ENCODE peak calls at places on chromosomes 13 and 19, in six cellular contexts. One of them, this sample, is unnamed. For H3K9me2, the result is how much of the 10 kb centered on the place peaks cover.

GRCh38 chr13:111371211-111371610 is 50.8 kb downstream of the TEX29 start:
- DNase-seq in HCT116: no peak
- DNase-seq in GM23338: no peak
- DNase-seq in hepatocyte: peak
- DNase-seq in PC-3: no peak
- DNase-seq in MM.1S: no peak
- DNase-seq in this sample: no peak

GRCh38 chr13:114148521-114148855 is 16.1 kb upstream of the RASA3 start:
- DNase-seq in HCT116: no peak
- DNase-seq in GM23338: no peak
- DNase-seq in hepatocyte: no peak
- DNase-seq in PC-3: no peak
- DNase-seq in MM.1S: peak
- DNase-seq in this sample: no peak

GRCh38 chr13:93758575-93758974 is 532.0 kb downstream of the GPC6 start:
- DNase-seq in HCT116: no peak
- DNase-seq in GM23338: no peak
- DNase-seq in hepatocyte: no peak
- DNase-seq in PC-3: peak
- DNase-seq in MM.1S: no peak
- DNase-seq in this sample: no peak

GRCh38 chr13:33003458-33004019 is 12.7 kb upstream of the KL start:
- DNase-seq in HCT116: no peak
- DNase-seq in GM23338: no peak
- DNase-seq in hepatocyte: no peak
- DNase-seq in PC-3: no peak
- DNase-seq in MM.1S: no peak
- DNase-seq in this sample: no peak

GRCh38 chr13:49830721-49831120 is 38.2 kb upstream of the KPNA3 start:
- DNase-seq in HCT116: no peak
- DNase-seq in GM23338: no peak
- DNase-seq in hepatocyte: no peak
- DNase-seq in PC-3: no peak
- DNase-seq in MM.1S: no peak
- DNase-seq in this sample: no peak

GRCh38 chr19:32483574-32483973 is 78.0 kb downstream of the DPY19L3 start:
- DNase-seq in HCT116: no peak
- DNase-seq in GM23338: no peak
- DNase-seq in hepatocyte: no peak
- DNase-seq in PC-3: no peak
- DNase-seq in MM.1S: no peak
- DNase-seq in this sample: no peak

GRCh38 chr13:107275945-107276614 is 708.1 kb upstream of the ARGLU1 start:
- DNase-seq in HCT116: no peak
- DNase-seq in GM23338: no peak
- DNase-seq in hepatocyte: no peak
- DNase-seq in PC-3: no peak
- DNase-seq in MM.1S: no peak
- DNase-seq in this sample: no peak

GRCh38 chr19:15421726-15422260 is 3.0 kb upstream of the AKAP8L start:
- DNase-seq in HCT116: no peak
- DNase-seq in GM23338: no peak
- DNase-seq in hepatocyte: no peak
- DNase-seq in PC-3: no peak
- DNase-seq in MM.1S: no peak
- DNase-seq in this sample: no peak

GRCh38 chr19:33802001-33802400 is 5.3 kb downstream of the KCTD15 start:
- DNase-seq in HCT116: no peak
- DNase-seq in GM23338: no peak
- DNase-seq in hepatocyte: no peak
- DNase-seq in PC-3: no peak
- DNase-seq in MM.1S: no peak
- DNase-seq in this sample: no peak

GRCh38 chr19:55640577-55641375 is at the start of gene ZNF580:
- DNase-seq in HCT116: no peak
- DNase-seq in GM23338: peak
- DNase-seq in hepatocyte: peak
- DNase-seq in PC-3: peak
- DNase-seq in MM.1S: peak
- DNase-seq in this sample: peak

GRCh38 chr19:17766543-17767131 is 15.4 kb downstream of the FCHO1 start:
- DNase-seq in HCT116: peak
- DNase-seq in GM23338: peak
- DNase-seq in hepatocyte: peak
- DNase-seq in PC-3: peak
- DNase-seq in MM.1S: no peak
- DNase-seq in this sample: peak

GRCh38 chr19:623974-624373 is 9.4 kb downstream of the POLRMT start:
- DNase-seq in HCT116: no peak
- DNase-seq in GM23338: no peak
- DNase-seq in hepatocyte: no peak
- DNase-seq in PC-3: no peak
- DNase-seq in MM.1S: no peak
- DNase-seq in this sample: no peak

DNA sequence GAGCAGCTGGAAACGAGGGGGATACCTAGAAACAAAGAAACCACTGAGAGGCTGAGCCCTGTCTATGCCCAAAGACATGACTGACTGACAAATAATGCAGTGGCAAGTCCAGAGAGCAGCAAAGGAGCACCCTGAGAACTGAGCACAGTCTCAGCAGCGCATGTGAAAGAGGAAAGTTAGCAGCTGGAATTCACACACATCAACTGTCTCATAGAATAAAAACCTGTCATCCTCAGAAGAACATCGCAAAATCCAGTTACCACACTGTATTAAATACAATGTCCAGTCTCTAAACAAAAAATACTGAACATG is 24.1 kb upstream of the DLEU7 start:
- DNase-seq in HCT116: no peak
- DNase-seq in GM23338: no peak
- DNase-seq in hepatocyte: no peak
- DNase-seq in PC-3: no peak
- DNase-seq in MM.1S: no peak
- DNase-seq in this sample: no peak
- H3K9me2 ChIP-seq in HCT116: under half
- H3K9me2 ChIP-seq in GM23338: under half
- H3K9me2 ChIP-seq in hepatocyte: under half
- H3K9me2 ChIP-seq in PC-3: under half
- H3K9me2 ChIP-seq in MM.1S: under half
- H3K9me2 ChIP-seq in this sample: under half

GRCh38 chr19:23528376-23528775 is 133.1 kb upstream of the ZNF91 start:
- DNase-seq in HCT116: no peak
- DNase-seq in GM23338: no peak
- DNase-seq in hepatocyte: no peak
- DNase-seq in PC-3: peak
- DNase-seq in MM.1S: no peak
- DNase-seq in this sample: no peak

GRCh38 chr19:23526302-23526701 is 131.0 kb upstream of the ZNF91 start:
- DNase-seq in HCT116: no peak
- DNase-seq in GM23338: no peak
- DNase-seq in hepatocyte: no peak
- DNase-seq in PC-3: peak
- DNase-seq in MM.1S: no peak
- DNase-seq in this sample: no peak

GRCh38 chr19:23531231-23531790 is 136.0 kb upstream of the ZNF91 start:
- DNase-seq in HCT116: no peak
- DNase-seq in GM23338: no peak
- DNase-seq in hepatocyte: no peak
- DNase-seq in PC-3: no peak
- DNase-seq in MM.1S: no peak
- DNase-seq in this sample: peak

GRCh38 chr19:23527797-23528196 is 132.5 kb upstream of the ZNF91 start:
- DNase-seq in HCT116: no peak
- DNase-seq in GM23338: peak
- DNase-seq in hepatocyte: no peak
- DNase-seq in PC-3: no peak
- DNase-seq in MM.1S: peak
- DNase-seq in this sample: peak

GRCh38 chr19:23531976-23532375 is 136.7 kb upstream of the ZNF91 start:
- DNase-seq in HCT116: no peak
- DNase-seq in GM23338: no peak
- DNase-seq in hepatocyte: no peak
- DNase-seq in PC-3: no peak
- DNase-seq in MM.1S: no peak
- DNase-seq in this sample: no peak
- TF ChIP-seq EZH2 in HCT116: no peak
- TF ChIP-seq EZH2 in GM23338: no peak
- TF ChIP-seq EZH2 in hepatocyte: no peak
- TF ChIP-seq EZH2 in PC-3: no peak
- TF ChIP-seq EZH2 in MM.1S: no peak
- TF ChIP-seq EZH2 in this sample: no peak

GRCh38 chr13:96000069-96000468 is 53.1 kb downstream of the UGGT2 start:
- DNase-seq in HCT116: no peak
- DNase-seq in GM23338: peak
- DNase-seq in hepatocyte: no peak
- DNase-seq in PC-3: no peak
- DNase-seq in MM.1S: no peak
- DNase-seq in this sample: no peak

GRCh38 chr13:96003304-96003703 is 49.9 kb downstream of the UGGT2 start:
- DNase-seq in HCT116: peak
- DNase-seq in GM23338: peak
- DNase-seq in hepatocyte: peak
- DNase-seq in PC-3: peak
- DNase-seq in MM.1S: no peak
- DNase-seq in this sample: peak
- TF ChIP-seq CTCF in HCT116: peak
- TF ChIP-seq CTCF in GM23338: peak
- TF ChIP-seq CTCF in hepatocyte: peak
- TF ChIP-seq CTCF in PC-3: peak
- TF ChIP-seq CTCF in MM.1S: peak
- TF ChIP-seq CTCF in this sample: peak

GRCh38 chr13:75384881-75385707 is 96.9 kb downstream of the TBC1D4 start:
- DNase-seq in HCT116: no peak
- DNase-seq in GM23338: no peak
- DNase-seq in hepatocyte: no peak
- DNase-seq in PC-3: no peak
- DNase-seq in MM.1S: no peak
- DNase-seq in this sample: no peak

GRCh38 chr13:75383064-75383715 is 98.8 kb downstream of the TBC1D4 start:
- DNase-seq in HCT116: no peak
- DNase-seq in GM23338: no peak
- DNase-seq in hepatocyte: no peak
- DNase-seq in PC-3: no peak
- DNase-seq in MM.1S: peak
- DNase-seq in this sample: no peak

GRCh38 chr13:75391432-75392100 is 90.4 kb downstream of the TBC1D4 start:
- DNase-seq in HCT116: no peak
- DNase-seq in GM23338: no peak
- DNase-seq in hepatocyte: no peak
- DNase-seq in PC-3: no peak
- DNase-seq in MM.1S: no peak
- DNase-seq in this sample: no peak

GRCh38 chr13:75390229-75390628 is 91.7 kb downstream of the TBC1D4 start:
- DNase-seq in HCT116: no peak
- DNase-seq in GM23338: no peak
- DNase-seq in hepatocyte: no peak
- DNase-seq in PC-3: no peak
- DNase-seq in MM.1S: no peak
- DNase-seq in this sample: no peak

GRCh38 chr13:75385708-75386083 is 96.3 kb downstream of the TBC1D4 start:
- DNase-seq in HCT116: no peak
- DNase-seq in GM23338: no peak
- DNase-seq in hepatocyte: no peak
- DNase-seq in PC-3: no peak
- DNase-seq in MM.1S: no peak
- DNase-seq in this sample: no peak
- H3K9me2 ChIP-seq in HCT116: under half
- H3K9me2 ChIP-seq in GM23338: under half
- H3K9me2 ChIP-seq in hepatocyte: under half
- H3K9me2 ChIP-seq in PC-3: under half
- H3K9me2 ChIP-seq in MM.1S: under half
- H3K9me2 ChIP-seq in this sample: under half

GRCh38 chr13:113050856-113051431 is 54.6 kb upstream of the F7 start:
- DNase-seq in HCT116: no peak
- DNase-seq in GM23338: peak
- DNase-seq in hepatocyte: no peak
- DNase-seq in PC-3: no peak
- DNase-seq in MM.1S: no peak
- DNase-seq in this sample: no peak

GRCh38 chr13:113049521-113049941 is 56.1 kb upstream of the F7 start:
- DNase-seq in HCT116: no peak
- DNase-seq in GM23338: no peak
- DNase-seq in hepatocyte: no peak
- DNase-seq in PC-3: no peak
- DNase-seq in MM.1S: no peak
- DNase-seq in this sample: no peak

GRCh38 chr13:113051641-113052040 is 54.0 kb upstream of the F7 start:
- DNase-seq in HCT116: no peak
- DNase-seq in GM23338: no peak
- DNase-seq in hepatocyte: no peak
- DNase-seq in PC-3: no peak
- DNase-seq in MM.1S: no peak
- DNase-seq in this sample: no peak

GRCh38 chr13:113048766-113049165 is 56.8 kb upstream of the F7 start:
- DNase-seq in HCT116: no peak
- DNase-seq in GM23338: no peak
- DNase-seq in hepatocyte: no peak
- DNase-seq in PC-3: no peak
- DNase-seq in MM.1S: no peak
- DNase-seq in this sample: no peak

GRCh38 chr13:113049981-113050380 is 55.6 kb upstream of the F7 start:
- DNase-seq in HCT116: no peak
- DNase-seq in GM23338: no peak
- DNase-seq in hepatocyte: no peak
- DNase-seq in PC-3: no peak
- DNase-seq in MM.1S: no peak
- DNase-seq in this sample: no peak
- TF ChIP-seq EZH2 in HCT116: no peak
- TF ChIP-seq EZH2 in GM23338: no peak
- TF ChIP-seq EZH2 in hepatocyte: no peak
- TF ChIP-seq EZH2 in PC-3: no peak
- TF ChIP-seq EZH2 in MM.1S: no peak
- TF ChIP-seq EZH2 in this sample: no peak

GRCh38 chr19:4619668-4620294 is 19.5 kb upstream of the TNFAIP8L1 start:
- DNase-seq in HCT116: no peak
- DNase-seq in GM23338: no peak
- DNase-seq in hepatocyte: no peak
- DNase-seq in PC-3: no peak
- DNase-seq in MM.1S: no peak
- DNase-seq in this sample: no peak
- TF ChIP-seq CTCF in HCT116: no peak
- TF ChIP-seq CTCF in GM23338: peak
- TF ChIP-seq CTCF in hepatocyte: no peak
- TF ChIP-seq CTCF in PC-3: no peak
- TF ChIP-seq CTCF in MM.1S: no peak
- TF ChIP-seq CTCF in this sample: no peak

DNA sequence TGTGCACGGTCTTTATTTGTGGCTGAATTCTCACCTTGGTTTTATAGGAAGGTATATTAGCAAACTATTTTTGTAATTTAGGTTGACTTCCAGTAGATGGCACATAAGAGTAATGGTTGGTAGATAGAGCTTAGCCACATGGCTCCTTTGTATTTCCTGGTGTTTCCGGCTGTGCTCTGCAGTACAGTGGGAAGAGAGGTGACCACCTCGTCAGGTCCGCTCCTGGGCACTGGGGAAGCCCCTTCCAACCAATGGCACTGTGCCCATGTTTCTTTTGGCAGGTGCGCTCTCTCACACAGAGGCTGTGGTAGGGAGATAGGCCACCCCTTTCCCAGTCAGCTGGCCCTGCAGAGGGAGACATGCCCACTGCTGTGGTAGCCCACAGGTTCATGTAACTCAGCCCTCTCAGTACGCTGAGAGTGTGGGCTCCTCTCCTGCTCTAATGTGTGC is 74.3 kb upstream of the ATP12A start:
- DNase-seq in HCT116: peak
- DNase-seq in GM23338: peak
- DNase-seq in hepatocyte: peak
- DNase-seq in PC-3: peak
- DNase-seq in MM.1S: peak
- DNase-seq in this sample: peak
- H3K9me2 ChIP-seq in HCT116: under half
- H3K9me2 ChIP-seq in GM23338: under half
- H3K9me2 ChIP-seq in hepatocyte: under half
- H3K9me2 ChIP-seq in PC-3: under half
- H3K9me2 ChIP-seq in MM.1S: under half
- H3K9me2 ChIP-seq in this sample: under half